ENCODE peak calls at places on chromosomes 16 and 17, in seven cellular contexts. One of them, this sample, is unnamed.

GRCh38 chr17:12180644-12181261 is 160.1 kb downstream of the MAP2K4 start:
- DNase-seq in heart left ventricle: peak; percentile 10
- DNase-seq in dermis blood vessel endothelial cell: peak; percentile 72
- DNase-seq in endothelial cell: peak; percentile 37
- DNase-seq in activated T-cell treated with anti-CD3 and anti-CD28 coated beads, Interleukin-2, amount 50 U/mL, for 4 hours: no peak
- DNase-seq in NCI-H510A treated with DMSO at 0.1 percent for 48 hours: peak; percentile 0
- DNase-seq in NCI-H1092: no peak
- DNase-seq in this sample: peak; percentile 64

GRCh38 chr16:16033208-16033717 is 83.8 kb downstream of the ABCC1 start:
- DNase-seq in NCI-H1092: no peak
- DNase-seq in heart left ventricle: no peak
- DNase-seq in activated T-cell treated with anti-CD3 and anti-CD28 coated beads, Interleukin-2, amount 50 U/mL, for 4 hours: no peak
- DNase-seq in NCI-H510A treated with DMSO at 0.1 percent for 48 hours: no peak
- DNase-seq in endothelial cell: no peak
- DNase-seq in dermis blood vessel endothelial cell: no peak
- DNase-seq in this sample: no peak

GRCh38 chr17:50290074-50290702 is 15.9 kb downstream of the TMEM92 start:
- DNase-seq in activated T-cell treated with anti-CD3 and anti-CD28 coated beads, Interleukin-2, amount 50 U/mL, for 4 hours: no peak
- DNase-seq in NCI-H510A treated with DMSO at 0.1 percent for 48 hours: no peak
- DNase-seq in endothelial cell: no peak
- DNase-seq in dermis blood vessel endothelial cell: peak; percentile 93
- DNase-seq in NCI-H1092: no peak
- DNase-seq in heart left ventricle: peak; percentile 42
- DNase-seq in this sample: peak; percentile 56

GRCh38 chr17:28381141-28381825 is 9.8 kb downstream of the SARM1 start:
- DNase-seq in endothelial cell: peak; percentile 74
- DNase-seq in heart left ventricle: no peak
- DNase-seq in NCI-H510A treated with DMSO at 0.1 percent for 48 hours: no peak
- DNase-seq in NCI-H1092: no peak
- DNase-seq in activated T-cell treated with anti-CD3 and anti-CD28 coated beads, Interleukin-2, amount 50 U/mL, for 4 hours: no peak
- DNase-seq in dermis blood vessel endothelial cell: peak; percentile 80
- DNase-seq in this sample: no peak

GRCh38 chr16:75486014-75486404 is 9.2 kb downstream of the CHST6 start:
- DNase-seq in dermis blood vessel endothelial cell: no peak
- DNase-seq in NCI-H1092: no peak
- DNase-seq in NCI-H510A treated with DMSO at 0.1 percent for 48 hours: peak; percentile 75
- DNase-seq in endothelial cell: no peak
- DNase-seq in activated T-cell treated with anti-CD3 and anti-CD28 coated beads, Interleukin-2, amount 50 U/mL, for 4 hours: no peak
- DNase-seq in heart left ventricle: no peak
- DNase-seq in this sample: no peak

GRCh38 chr16:89193021-89193575 is 7.2 kb downstream of the SLC22A31 start:
- DNase-seq in heart left ventricle: no peak
- DNase-seq in NCI-H1092: no peak
- DNase-seq in NCI-H510A treated with DMSO at 0.1 percent for 48 hours: no peak
- DNase-seq in dermis blood vessel endothelial cell: no peak
- DNase-seq in endothelial cell: no peak
- DNase-seq in activated T-cell treated with anti-CD3 and anti-CD28 coated beads, Interleukin-2, amount 50 U/mL, for 4 hours: no peak
- DNase-seq in this sample: peak; percentile 90

GRCh38 chr16:80819988-80820387 is 15.6 kb upstream of the CDYL2 start:
- DNase-seq in NCI-H510A treated with DMSO at 0.1 percent for 48 hours: no peak
- DNase-seq in endothelial cell: no peak
- DNase-seq in activated T-cell treated with anti-CD3 and anti-CD28 coated beads, Interleukin-2, amount 50 U/mL, for 4 hours: no peak
- DNase-seq in heart left ventricle: no peak
- DNase-seq in NCI-H1092: no peak
- DNase-seq in dermis blood vessel endothelial cell: no peak
- DNase-seq in this sample: no peak

GRCh38 chr17:32485261-32485955 is 1.4 kb upstream of the CDK5R1 start:
- DNase-seq in NCI-H1092: no peak
- DNase-seq in dermis blood vessel endothelial cell: no peak
- DNase-seq in NCI-H510A treated with DMSO at 0.1 percent for 48 hours: no peak
- DNase-seq in heart left ventricle: no peak
- DNase-seq in activated T-cell treated with anti-CD3 and anti-CD28 coated beads, Interleukin-2, amount 50 U/mL, for 4 hours: no peak
- DNase-seq in endothelial cell: no peak
- DNase-seq in this sample: no peak

GRCh38 chr17:2025622-2026309 is 632 bp upstream of the RTN4RL1 start:
- DNase-seq in NCI-H510A treated with DMSO at 0.1 percent for 48 hours: peak; percentile 55
- DNase-seq in heart left ventricle: peak; percentile 81
- DNase-seq in endothelial cell: peak; percentile 77
- DNase-seq in dermis blood vessel endothelial cell: peak; percentile 75
- DNase-seq in activated T-cell treated with anti-CD3 and anti-CD28 coated beads, Interleukin-2, amount 50 U/mL, for 4 hours: no peak
- DNase-seq in NCI-H1092: peak; percentile 63
- DNase-seq in this sample: peak; percentile 72

GRCh38 chr17:77720946-77721822 is 237.3 kb upstream of the TNRC6C start:
- DNase-seq in NCI-H1092: no peak
- DNase-seq in heart left ventricle: no peak
- DNase-seq in NCI-H510A treated with DMSO at 0.1 percent for 48 hours: no peak
- DNase-seq in dermis blood vessel endothelial cell: no peak
- DNase-seq in endothelial cell: no peak
- DNase-seq in activated T-cell treated with anti-CD3 and anti-CD28 coated beads, Interleukin-2, amount 50 U/mL, for 4 hours: no peak
- DNase-seq in this sample: no peak

GRCh38 chr17:79788989-79789942 is 7.6 kb downstream of the CBX8 start:
- DNase-seq in endothelial cell: no peak
- DNase-seq in heart left ventricle: no peak
- DNase-seq in NCI-H1092: no peak
- DNase-seq in dermis blood vessel endothelial cell: no peak
- DNase-seq in activated T-cell treated with anti-CD3 and anti-CD28 coated beads, Interleukin-2, amount 50 U/mL, for 4 hours: no peak
- DNase-seq in NCI-H510A treated with DMSO at 0.1 percent for 48 hours: no peak
- DNase-seq in this sample: peak; percentile 81

GRCh38 chr17:65583921-65584603 is 22.6 kb upstream of the AXIN2 start:
- DNase-seq in activated T-cell treated with anti-CD3 and anti-CD28 coated beads, Interleukin-2, amount 50 U/mL, for 4 hours: no peak
- DNase-seq in heart left ventricle: no peak
- DNase-seq in NCI-H1092: peak; percentile 17
- DNase-seq in NCI-H510A treated with DMSO at 0.1 percent for 48 hours: no peak
- DNase-seq in dermis blood vessel endothelial cell: no peak
- DNase-seq in endothelial cell: no peak
- DNase-seq in this sample: no peak

GRCh38 chr17:74795327-74796020 is 19.3 kb upstream of the NAT9 start:
- DNase-seq in heart left ventricle: no peak
- DNase-seq in NCI-H1092: no peak
- DNase-seq in activated T-cell treated with anti-CD3 and anti-CD28 coated beads, Interleukin-2, amount 50 U/mL, for 4 hours: no peak
- DNase-seq in endothelial cell: no peak
- DNase-seq in dermis blood vessel endothelial cell: no peak
- DNase-seq in NCI-H510A treated with DMSO at 0.1 percent for 48 hours: no peak
- DNase-seq in this sample: no peak

GRCh38 chr17:78232774-78233173 is 1.3 kb downstream of the TMEM235 start:
- DNase-seq in endothelial cell: no peak
- DNase-seq in dermis blood vessel endothelial cell: no peak
- DNase-seq in heart left ventricle: no peak
- DNase-seq in activated T-cell treated with anti-CD3 and anti-CD28 coated beads, Interleukin-2, amount 50 U/mL, for 4 hours: no peak
- DNase-seq in NCI-H1092: no peak
- DNase-seq in NCI-H510A treated with DMSO at 0.1 percent for 48 hours: no peak
- DNase-seq in this sample: no peak